ENCODE peak calls at places on chromosomes 7 and 10, in six cellular contexts. G, W, Z, H, F and V are unnamed samples.

GRCh38 chr7:97697396-97697795 is 34.5 kb upstream of the TAC1 start:
- DNase-seq in G (no peak), W (no peak), Z (no peak), H (no peak), F (no peak), V (no peak)

GRCh38 chr7:75756340-75757297 is 15.4 kb downstream of the CCL26 start:
- DNase-seq in G (peak), W (peak), Z (peak), H (no peak), F (peak), V (no peak)

GRCh38 chr10:57657164-57657765 is 610.4 kb downstream of the IPMK start:
- DNase-seq in G (peak), W (peak), Z (peak), H (peak), F (peak), V (peak)

GRCh38 chr7:42274052-42274451 is 37.0 kb upstream of the GLI3 start:
- DNase-seq in G (peak), W (no peak), Z (peak), H (no peak), F (no peak), V (peak)

GRCh38 chr7:47978790-47979144 is 648 bp downstream of the HUS1 start:
- DNase-seq in G (no peak), W (no peak), Z (no peak), H (no peak), F (no peak), V (no peak)

GRCh38 chr7:133230591-133231194 is 22.2 kb upstream of the EXOC4 start:
- DNase-seq in G (peak), W (peak), Z (peak), H (no peak), F (peak), V (peak)

GRCh38 chr10:60733189-60733815 is 45.0 kb upstream of the CDK1 start:
- DNase-seq in G (peak), W (peak), Z (no peak), H (no peak), F (peak), V (peak)

GRCh38 chr10:1050555-1050954 is 1.6 kb upstream of the IDI1 start:
- DNase-seq in G (no peak), W (peak), Z (no peak), H (no peak), F (peak), V (peak)

GRCh38 chr10:106226831-106227230 is 937.7 kb downstream of the SORCS1 start:
- DNase-seq in G (no peak), W (no peak), Z (no peak), H (no peak), F (no peak), V (peak)

GRCh38 chr10:47365561-47365960 is 17.4 kb downstream of the RBP3 start:
- DNase-seq in G (no peak), W (no peak), Z (no peak), H (no peak), F (no peak), V (no peak)

GRCh38 chr7:99141756-99142726 is 1.9 kb downstream of the SMURF1 start:
- DNase-seq in G (peak), W (no peak), Z (peak), H (peak), F (no peak), V (peak)
- H3K9ac ChIP-seq in G (peak), W (no peak), Z (peak), H (no peak), F (no peak), V (peak)

GRCh38 chr7:27203378-27203953 is 3.6 kb upstream of the HOXA13 start:
- DNase-seq in G (no peak), W (no peak), Z (no peak), H (no peak), F (no peak), V (no peak)
- H3K4me2 ChIP-seq in G (no peak), W (no peak), Z (no peak), H (no peak), F (no peak), V (no peak)

DNA sequence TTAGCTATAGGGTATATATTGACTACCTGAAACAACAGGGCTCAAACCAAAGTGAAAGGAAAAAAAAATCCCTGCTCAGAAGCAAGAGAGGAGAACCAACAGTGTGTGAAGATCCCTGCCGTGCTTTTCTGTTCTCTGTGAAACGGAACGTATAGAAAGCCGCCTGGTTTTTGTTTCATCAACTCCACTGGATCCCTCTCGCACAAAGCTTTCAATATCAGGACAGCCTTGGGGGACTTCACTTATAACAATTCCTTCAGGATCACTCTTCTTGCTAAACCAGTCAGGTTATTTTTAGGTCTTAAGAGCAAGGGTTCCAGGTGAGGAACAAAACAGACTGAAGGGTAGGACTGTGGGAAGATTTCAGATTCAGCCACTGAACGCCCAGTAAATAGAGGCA is 151.1 kb upstream of the CACNA2D1 start:
- DNase-seq in G (peak), W (no peak), Z (no peak), H (no peak), F (no peak), V (no peak)
- H3K9ac ChIP-seq in G (no peak), W (no peak), Z (no peak), H (no peak), F (no peak), V (no peak)

DNA sequence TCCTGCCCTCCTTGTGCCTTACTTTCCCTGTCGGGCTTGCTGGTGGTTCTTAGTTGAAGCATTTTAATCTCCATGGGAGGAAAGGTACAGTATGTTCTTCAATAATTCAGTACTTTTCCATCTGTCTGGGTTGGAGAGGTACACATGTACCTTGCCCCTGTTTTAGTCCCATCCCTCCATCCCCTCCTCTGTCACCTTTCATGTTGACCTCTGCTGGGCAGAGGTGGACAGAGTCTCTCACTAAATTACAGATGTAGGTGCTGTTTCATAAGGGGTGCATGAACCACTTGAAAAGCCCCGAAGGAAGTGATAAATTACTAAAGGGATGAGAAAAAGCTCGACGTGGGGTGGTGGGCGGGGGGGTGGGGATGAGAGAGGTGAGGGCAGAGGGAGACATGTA is 5.4 kb downstream of the AGFG2 start:
- DNase-seq in G (no peak), W (no peak), Z (no peak), H (no peak), F (no peak), V (no peak)
- H3K4me2 ChIP-seq in G (no peak), W (peak), Z (no peak), H (no peak), F (no peak), V (no peak)

DNA sequence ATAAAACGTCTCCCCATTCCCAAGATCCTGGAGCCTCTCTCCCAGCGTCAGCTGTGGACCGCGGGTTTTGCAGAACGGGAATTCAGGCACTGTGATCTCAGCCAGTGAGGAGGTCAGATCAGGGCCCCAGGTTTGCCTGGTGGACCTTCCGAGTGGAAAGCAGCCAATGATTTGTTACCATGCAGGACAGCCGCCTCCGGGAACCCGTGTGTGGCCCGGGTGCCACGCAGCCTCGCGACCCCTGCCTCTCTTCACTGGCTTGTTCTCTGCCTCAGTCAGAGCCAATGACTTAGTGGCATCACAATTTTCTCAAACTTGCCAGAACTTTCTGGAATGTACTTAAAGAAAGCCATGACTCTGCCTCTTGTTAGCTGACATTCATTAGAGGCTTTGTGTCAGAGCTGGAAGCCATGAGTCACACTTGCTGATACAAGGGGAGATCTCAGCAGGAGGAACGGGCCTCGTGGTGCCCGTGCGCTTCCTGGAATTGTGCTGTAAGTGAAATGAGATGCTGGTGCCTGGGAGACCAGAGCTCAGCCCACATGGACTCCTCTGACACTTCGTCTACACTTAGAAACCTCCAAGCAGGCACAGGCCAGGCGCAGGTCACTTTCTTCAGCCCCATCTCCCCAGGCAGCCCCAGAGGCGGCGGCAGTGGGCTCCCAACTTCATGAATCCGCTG is 246.0 kb downstream of the KLF6 start:
- DNase-seq in G (peak), W (no peak), Z (peak), H (peak), F (no peak), V (peak)
- H3K9ac ChIP-seq in G (peak), W (no peak), Z (peak), H (no peak), F (no peak), V (no peak)

DNA sequence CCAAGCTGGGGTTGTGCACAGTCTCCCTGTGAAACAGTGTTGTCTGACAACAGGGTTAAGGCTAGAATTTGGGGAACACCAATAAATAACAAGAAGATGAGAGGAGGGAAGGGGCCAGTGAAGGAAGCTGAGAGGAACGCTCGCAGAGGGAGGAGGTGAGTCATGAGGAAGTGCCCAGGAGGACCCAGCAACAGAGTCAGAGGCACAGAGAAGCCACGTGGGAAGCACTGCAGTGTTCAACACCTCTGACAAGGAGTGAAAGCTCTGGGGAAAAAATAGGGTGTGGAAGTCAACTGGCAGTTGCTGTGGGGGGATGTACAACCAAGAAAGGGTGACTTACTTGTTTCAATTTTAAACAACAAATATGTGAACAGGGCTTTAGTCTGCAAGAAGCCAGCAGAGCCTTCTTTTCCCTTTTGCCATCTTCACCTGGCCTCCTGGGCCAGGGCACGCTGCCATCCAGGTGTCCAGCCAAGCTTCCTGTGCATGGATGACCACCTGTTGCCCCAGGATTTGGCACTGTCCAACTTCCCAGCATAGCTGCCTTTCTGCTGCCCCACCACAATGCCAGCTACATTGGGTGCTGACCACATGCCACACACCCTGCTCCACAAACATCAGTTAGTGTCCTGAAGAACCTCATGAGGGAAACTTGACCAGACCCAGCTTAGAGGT is 69.7 kb downstream of the ATXN7L1 start:
- DNase-seq in G (peak), W (no peak), Z (peak), H (no peak), F (no peak), V (peak)
- H3K4me2 ChIP-seq in G (no peak), W (peak), Z (no peak), H (no peak), F (peak), V (no peak)

GRCh38 chr10:102398172-102399020 is 2.9 kb downstream of the NFKB2 start:
- DNase-seq in G (no peak), W (no peak), Z (no peak), H (no peak), F (no peak), V (no peak)
- H3K9ac ChIP-seq in G (no peak), W (peak), Z (no peak), H (no peak), F (peak), V (no peak)

GRCh38 chr7:88455696-88456095 is 149.0 kb upstream of the STEAP4 start:
- DNase-seq in G (no peak), W (no peak), Z (no peak), H (no peak), F (no peak), V (peak)
- H3K4me2 ChIP-seq in G (no peak), W (peak), Z (no peak), H (no peak), F (no peak), V (no peak)